ENCODE peak calls at places on chromosomes 7 and 10, in nine cellular contexts. One of them, this sample, is unnamed.

GRCh38 chr7:42264702-42265101 is 27.7 kb upstream of the GLI3 start:
- DNase-seq in colonic mucosa: no peak
- DNase-seq in T1000: no peak
- DNase-seq in activated naive CD8-positive, alpha-beta T cell treated with anti-CD3 and anti-CD28 coated beads, Interleukin-2, amount 50 U/mL, for 24 hours: no peak
- DNase-seq in HFF-Myc: no peak
- DNase-seq in NCI-H82: no peak
- DNase-seq in MV-4-11: no peak
- DNase-seq in stimulated activated CD4-positive, alpha-beta T cell treated with anti-CD3 and anti-CD28 coated beads, Interleukin-2, amount 100 ng/mL, for 24 hours: no peak
- DNase-seq in Right ventricle myocardium superior: no peak
- DNase-seq in this sample: no peak

GRCh38 chr7:112112822-112113255 is 93.4 kb downstream of the DOCK4 start:
- DNase-seq in colonic mucosa: no peak
- DNase-seq in T1000: no peak
- DNase-seq in activated naive CD8-positive, alpha-beta T cell treated with anti-CD3 and anti-CD28 coated beads, Interleukin-2, amount 50 U/mL, for 24 hours: no peak
- DNase-seq in HFF-Myc: no peak
- DNase-seq in NCI-H82: no peak
- DNase-seq in MV-4-11: no peak
- DNase-seq in stimulated activated CD4-positive, alpha-beta T cell treated with anti-CD3 and anti-CD28 coated beads, Interleukin-2, amount 100 ng/mL, for 24 hours: no peak
- DNase-seq in Right ventricle myocardium superior: no peak
- DNase-seq in this sample: no peak

GRCh38 chr10:15515207-15515606 is 144.1 kb upstream of the FAM171A1 start:
- DNase-seq in colonic mucosa: peak
- DNase-seq in T1000: no peak
- DNase-seq in activated naive CD8-positive, alpha-beta T cell treated with anti-CD3 and anti-CD28 coated beads, Interleukin-2, amount 50 U/mL, for 24 hours: no peak
- DNase-seq in HFF-Myc: peak
- DNase-seq in NCI-H82: peak
- DNase-seq in MV-4-11: no peak
- DNase-seq in stimulated activated CD4-positive, alpha-beta T cell treated with anti-CD3 and anti-CD28 coated beads, Interleukin-2, amount 100 ng/mL, for 24 hours: no peak
- DNase-seq in Right ventricle myocardium superior: peak
- DNase-seq in this sample: no peak

GRCh38 chr7:2518101-2518500 is 1.5 kb upstream of the LFNG start:
- DNase-seq in colonic mucosa: peak
- DNase-seq in T1000: no peak
- DNase-seq in activated naive CD8-positive, alpha-beta T cell treated with anti-CD3 and anti-CD28 coated beads, Interleukin-2, amount 50 U/mL, for 24 hours: peak
- DNase-seq in HFF-Myc: no peak
- DNase-seq in NCI-H82: peak
- DNase-seq in MV-4-11: no peak
- DNase-seq in stimulated activated CD4-positive, alpha-beta T cell treated with anti-CD3 and anti-CD28 coated beads, Interleukin-2, amount 100 ng/mL, for 24 hours: no peak
- DNase-seq in Right ventricle myocardium superior: no peak
- DNase-seq in this sample: no peak

GRCh38 chr7:88429382-88429781 is 122.7 kb upstream of the STEAP4 start:
- DNase-seq in colonic mucosa: no peak
- DNase-seq in T1000: no peak
- DNase-seq in activated naive CD8-positive, alpha-beta T cell treated with anti-CD3 and anti-CD28 coated beads, Interleukin-2, amount 50 U/mL, for 24 hours: no peak
- DNase-seq in HFF-Myc: no peak
- DNase-seq in NCI-H82: no peak
- DNase-seq in MV-4-11: no peak
- DNase-seq in stimulated activated CD4-positive, alpha-beta T cell treated with anti-CD3 and anti-CD28 coated beads, Interleukin-2, amount 100 ng/mL, for 24 hours: no peak
- DNase-seq in Right ventricle myocardium superior: no peak
- DNase-seq in this sample: no peak

GRCh38 chr10:71984798-71985388 is 20.7 kb downstream of the CHST3 start:
- DNase-seq in colonic mucosa: no peak
- DNase-seq in T1000: no peak
- DNase-seq in activated naive CD8-positive, alpha-beta T cell treated with anti-CD3 and anti-CD28 coated beads, Interleukin-2, amount 50 U/mL, for 24 hours: no peak
- DNase-seq in HFF-Myc: no peak
- DNase-seq in NCI-H82: no peak
- DNase-seq in MV-4-11: no peak
- DNase-seq in stimulated activated CD4-positive, alpha-beta T cell treated with anti-CD3 and anti-CD28 coated beads, Interleukin-2, amount 100 ng/mL, for 24 hours: no peak
- DNase-seq in Right ventricle myocardium superior: peak
- DNase-seq in this sample: no peak

GRCh38 chr7:92633211-92633906 is 43.2 kb upstream of the FAM133B start:
- DNase-seq in colonic mucosa: peak
- DNase-seq in T1000: no peak
- DNase-seq in activated naive CD8-positive, alpha-beta T cell treated with anti-CD3 and anti-CD28 coated beads, Interleukin-2, amount 50 U/mL, for 24 hours: no peak
- DNase-seq in HFF-Myc: peak
- DNase-seq in NCI-H82: no peak
- DNase-seq in MV-4-11: peak
- DNase-seq in stimulated activated CD4-positive, alpha-beta T cell treated with anti-CD3 and anti-CD28 coated beads, Interleukin-2, amount 100 ng/mL, for 24 hours: no peak
- DNase-seq in Right ventricle myocardium superior: no peak
- DNase-seq in this sample: peak

GRCh38 chr10:326350-326749 is 191.1 kb downstream of the ZMYND11 start:
- DNase-seq in colonic mucosa: no peak
- DNase-seq in T1000: no peak
- DNase-seq in activated naive CD8-positive, alpha-beta T cell treated with anti-CD3 and anti-CD28 coated beads, Interleukin-2, amount 50 U/mL, for 24 hours: no peak
- DNase-seq in HFF-Myc: no peak
- DNase-seq in NCI-H82: no peak
- DNase-seq in MV-4-11: no peak
- DNase-seq in stimulated activated CD4-positive, alpha-beta T cell treated with anti-CD3 and anti-CD28 coated beads, Interleukin-2, amount 100 ng/mL, for 24 hours: no peak
- DNase-seq in Right ventricle myocardium superior: no peak
- DNase-seq in this sample: no peak

GRCh38 chr10:79397575-79398303 is 47.7 kb downstream of the ZCCHC24 start:
- DNase-seq in colonic mucosa: no peak
- DNase-seq in T1000: no peak
- DNase-seq in activated naive CD8-positive, alpha-beta T cell treated with anti-CD3 and anti-CD28 coated beads, Interleukin-2, amount 50 U/mL, for 24 hours: no peak
- DNase-seq in HFF-Myc: no peak
- DNase-seq in NCI-H82: no peak
- DNase-seq in MV-4-11: no peak
- DNase-seq in stimulated activated CD4-positive, alpha-beta T cell treated with anti-CD3 and anti-CD28 coated beads, Interleukin-2, amount 100 ng/mL, for 24 hours: no peak
- DNase-seq in Right ventricle myocardium superior: peak
- DNase-seq in this sample: no peak

GRCh38 chr10:29132821-29133156 is 156.1 kb upstream of the LYZL1 start:
- DNase-seq in colonic mucosa: no peak
- DNase-seq in T1000: no peak
- DNase-seq in activated naive CD8-positive, alpha-beta T cell treated with anti-CD3 and anti-CD28 coated beads, Interleukin-2, amount 50 U/mL, for 24 hours: no peak
- DNase-seq in HFF-Myc: no peak
- DNase-seq in NCI-H82: peak
- DNase-seq in MV-4-11: no peak
- DNase-seq in stimulated activated CD4-positive, alpha-beta T cell treated with anti-CD3 and anti-CD28 coated beads, Interleukin-2, amount 100 ng/mL, for 24 hours: no peak
- DNase-seq in Right ventricle myocardium superior: no peak
- DNase-seq in this sample: no peak

This sample was measured in KBM-7.